ENCODE peak calls at places on chromosomes 13 and 19, in four cellular contexts. V is fibroblast of lung, X is H1, Q is endothelial cell of umbilical vein. M is an unnamed sample. For H3K4me1, the result is how much of the 10 kb centered on the place peaks cover.

GRCh38 chr13:73940098-73940497 is 194.1 kb downstream of the KLF12 start:
- DNase-seq in V (no peak), X (no peak), Q (no peak), M (no peak)

GRCh38 chr13:49441846-49442245 is 2.0 kb downstream of the CAB39L start:
- DNase-seq in V (peak), X (no peak), Q (peak), M (no peak)

GRCh38 chr13:30376426-30377311 is 45.6 kb upstream of the UBE2L5 start:
- DNase-seq in V (no peak), X (no peak), Q (no peak), M (peak)

GRCh38 chr19:29547361-29547960 is 21.7 kb downstream of the VSTM2B start:
- DNase-seq in V (no peak), X (no peak), Q (no peak), M (no peak)

GRCh38 chr19:10508707-10509106 is 5.6 kb upstream of the KEAP1 start:
- DNase-seq in V (no peak), X (no peak), Q (no peak), M (no peak)

GRCh38 chr13:114038211-114038613 is 64.3 kb upstream of the C13orf46 start:
- DNase-seq in V (no peak), X (no peak), Q (no peak), M (no peak)

GRCh38 chr19:18590273-18591272 is 2.0 kb downstream of the REX1BD start:
- DNase-seq in V (peak), X (peak), Q (no peak), M (peak)

GRCh38 chr19:1754651-1755466 is 1.6 kb downstream of the ONECUT3 start:
- DNase-seq in V (peak), X (no peak), Q (no peak), M (peak)

GRCh38 chr19:34962945-34963530 is 991 bp downstream of the ZNF792 start:
- DNase-seq in V (no peak), X (no peak), Q (peak), M (no peak)

GRCh38 chr19:55519461-55520311 is 17.2 kb downstream of the SBK2 start:
- DNase-seq in V (peak), X (no peak), Q (no peak), M (no peak)

GRCh38 chr13:50015750-50016149 is 506 bp downstream of the KCNRG start:
- DNase-seq in V (no peak), X (no peak), Q (no peak), M (peak)

GRCh38 chr19:55153652-55154264 is 3.8 kb downstream of the TNNI3 start:
- DNase-seq in V (no peak), X (no peak), Q (no peak), M (no peak)

GRCh38 chr13:97826421-97826965 is 127.0 kb upstream of the IPO5 start:
- DNase-seq in V (no peak), X (no peak), Q (no peak), M (no peak)

GRCh38 chr13:56861472-56861871 is 279.2 kb upstream of the PRR20A start:
- DNase-seq in V (peak), X (no peak), Q (peak), M (no peak)

GRCh38 chr19:33251526-33252090 is 26.0 kb upstream of the SLC7A10 start:
- DNase-seq in V (no peak), X (no peak), Q (no peak), M (no peak)

GRCh38 chr13:75482820-75483079 is 781 bp upstream of the TBC1D4 start:
- DNase-seq in V (no peak), X (no peak), Q (no peak), M (no peak)

GRCh38 chr19:14577885-14578427 is 4.9 kb upstream of the CLEC17A start:
- DNase-seq in V (no peak), X (no peak), Q (no peak), M (peak)

GRCh38 chr19:3220576-3220975 is 3.9 kb upstream of the CELF5 start:
- DNase-seq in V (no peak), X (no peak), Q (no peak), M (no peak)

GRCh38 chr13:40769970-40770369 is 1.0 kb downstream of the MRPS31 start:
- DNase-seq in V (no peak), X (no peak), Q (no peak), M (no peak)

GRCh38 chr19:17832443-17833208 is 11.3 kb upstream of the INSL3 start:
- DNase-seq in V (no peak), X (no peak), Q (no peak), M (no peak)

GRCh38 chr19:45879971-45880370 is 6.0 kb downstream of the IRF2BP1 start:
- DNase-seq in V (no peak), X (no peak), Q (no peak), M (no peak)

GRCh38 chr19:7888145-7888825 is at the start of gene LRRC8E:
- DNase-seq in V (peak), X (no peak), Q (peak), M (peak)

GRCh38 chr13:23751195-23751594 is 138.0 kb downstream of the MIPEP start:
- DNase-seq in V (peak), X (no peak), Q (no peak), M (no peak)

GRCh38 chr19:28569132-28570114 is 643.5 kb downstream of the UQCRFS1 start:
- DNase-seq in V (no peak), X (no peak), Q (no peak), M (peak)

GRCh38 chr19:55352746-55353145 is 1.8 kb downstream of the COX6B2 start:
- DNase-seq in V (no peak), X (no peak), Q (no peak), M (no peak)

GRCh38 chr19:51366999-51367564 is 894 bp upstream of the ETFB start:
- DNase-seq in V (no peak), X (no peak), Q (peak), M (no peak)

GRCh38 chr19:41531438-41532311 is 44.3 kb upstream of the CEACAM21 start:
- DNase-seq in V (peak), X (no peak), Q (peak), M (no peak)

DNA sequence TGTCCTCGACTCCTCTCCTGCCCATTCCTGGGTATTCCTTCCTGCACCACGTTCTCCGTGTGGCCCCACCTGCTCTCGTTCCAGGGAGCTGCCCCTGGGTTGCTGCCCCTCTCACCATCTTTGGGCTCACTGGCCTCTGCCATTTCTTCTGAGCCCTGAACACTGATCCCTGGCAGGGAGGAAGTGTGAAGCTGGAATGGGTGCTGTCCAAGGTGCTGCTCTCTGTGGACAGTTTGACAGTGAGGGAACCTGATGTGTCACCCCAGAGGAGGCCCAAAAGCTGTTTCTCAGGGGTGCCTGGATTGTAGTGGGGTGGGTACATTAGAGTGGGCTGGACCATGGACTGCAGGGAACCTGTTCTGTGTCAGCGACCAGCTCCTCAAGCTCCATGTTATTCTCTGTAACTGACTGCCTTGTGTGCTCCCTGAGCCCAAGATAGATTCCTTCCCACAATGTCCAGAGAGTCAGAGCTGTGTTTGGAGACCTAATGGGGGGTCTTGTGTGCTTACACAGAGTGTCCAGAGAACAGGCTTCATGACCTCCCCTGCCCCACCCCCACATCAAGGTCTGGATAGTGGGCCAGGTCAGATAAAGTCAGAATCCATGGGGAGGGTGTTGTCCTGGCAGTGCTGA is 7.2 kb upstream of the CEACAM8 start:
- DNase-seq in V (peak), X (no peak), Q (no peak), M (peak)
- H3K4me1 ChIP-seq in V (under half), X (under half), Q (under half), M (under half)

DNA sequence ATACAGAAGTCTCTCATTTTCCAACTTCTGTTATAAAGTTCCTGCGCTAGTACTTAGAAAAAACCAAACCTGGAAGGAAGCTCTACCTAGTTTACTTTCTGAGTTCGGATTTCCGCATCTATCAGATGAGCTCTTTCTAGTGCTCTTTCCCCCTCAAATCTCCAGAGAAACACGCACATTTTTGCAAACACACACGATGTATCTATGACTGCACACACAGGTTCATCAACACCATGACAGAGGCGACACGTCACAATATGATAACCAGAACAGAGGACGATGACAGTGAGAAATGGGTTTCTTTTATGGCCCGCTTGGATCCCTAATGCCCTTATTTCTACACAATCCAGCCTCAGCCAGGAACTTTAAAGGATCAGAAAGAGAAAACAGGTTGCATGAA is 612 bp upstream of the LRRC63 start:
- DNase-seq in V (peak), X (no peak), Q (peak), M (peak)
- H3K27ac ChIP-seq in V (no peak), X (no peak), Q (no peak), M (no peak)

GRCh38 chr19:40133491-40133890 is 42.7 kb upstream of the ZNF780A start:
- DNase-seq in V (no peak), X (no peak), Q (no peak), M (no peak)
- TF ChIP-seq EZH2 in V (no peak), X (no peak), Q (no peak), M (no peak)

DNA sequence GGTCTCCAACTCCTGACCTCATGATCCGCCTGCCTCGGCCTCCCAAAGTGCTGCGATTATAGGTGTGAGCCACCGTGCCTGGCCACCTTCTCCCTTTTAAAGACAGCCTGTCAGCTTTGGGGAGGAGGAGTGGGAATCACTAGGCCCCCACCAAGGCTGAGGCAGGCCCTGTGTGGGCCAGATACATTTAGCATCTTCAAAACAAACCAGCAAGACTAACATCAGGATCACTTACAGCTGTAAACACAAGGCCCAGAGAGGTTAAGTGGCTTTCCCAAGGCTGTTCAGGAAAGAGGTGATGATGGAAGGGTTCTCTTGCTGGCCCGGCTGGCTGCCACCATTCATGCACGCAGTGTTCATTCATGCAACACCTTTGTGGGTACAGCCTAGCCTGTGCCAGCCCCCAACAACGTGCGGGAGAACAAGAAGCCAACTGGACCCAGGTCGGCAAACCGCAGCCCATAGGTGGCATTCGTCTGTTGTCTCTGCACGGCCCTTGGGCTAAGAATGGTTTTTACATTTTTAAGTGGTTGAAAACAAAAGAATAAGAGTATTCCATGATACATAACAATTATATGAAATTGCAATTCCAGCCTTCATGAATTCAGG is 23.0 kb downstream of the IER2 start:
- DNase-seq in V (no peak), X (no peak), Q (no peak), M (no peak)
- H3K4me1 ChIP-seq in V (under half), X (under half), Q (under half), M (under half)

GRCh38 chr13:70817571-70817970 is 709.3 kb upstream of the KLHL1 start:
- DNase-seq in V (peak), X (no peak), Q (no peak), M (no peak)
- H3K27ac ChIP-seq in V (no peak), X (no peak), Q (no peak), M (no peak)

M was measured in GM23338.